ENCODE peak calls at places on chromosomes 3 and 15, in four cellular contexts. I, E, F and J are unnamed samples.

GRCh38 chr15:101135532-101136166 is 116.2 kb downstream of the CHSY1 start:
- DNase-seq in I (no peak), E (peak), F (no peak), J (no peak)

GRCh38 chr3:22585504-22585903 is 617.6 kb upstream of the UBE2E2 start:
- DNase-seq in I (no peak), E (no peak), F (no peak), J (no peak)

GRCh38 chr3:32335365-32336122 is 56.1 kb upstream of the CMTM7 start:
- DNase-seq in I (no peak), E (no peak), F (no peak), J (no peak)

GRCh38 chr3:128946411-128946810 is 47.5 kb downstream of the CFAP92 start:
- DNase-seq in I (no peak), E (no peak), F (no peak), J (no peak)

GRCh38 chr15:31867536-31868442 is 162.5 kb upstream of the CHRNA7 start:
- DNase-seq in I (peak), E (peak), F (peak), J (peak)

GRCh38 chr15:73329501-73330200 is 39.1 kb downstream of the HCN4 start:
- DNase-seq in I (no peak), E (no peak), F (no peak), J (no peak)

GRCh38 chr3:108322352-108322751 is 26.0 kb downstream of the HHLA2 start:
- DNase-seq in I (no peak), E (no peak), F (no peak), J (no peak)

GRCh38 chr15:80031841-80032240 is 27.6 kb upstream of the ZFAND6 start:
- DNase-seq in I (no peak), E (no peak), F (no peak), J (no peak)

GRCh38 chr15:50353251-50353998 is 1.6 kb downstream of the GABPB1 start:
- DNase-seq in I (no peak), E (no peak), F (no peak), J (no peak)

GRCh38 chr3:30655187-30655812 is 48.9 kb downstream of the TGFBR2 start:
- DNase-seq in I (no peak), E (peak), F (no peak), J (no peak)

GRCh38 chr3:112333386-112334334 is 704 bp downstream of the CD200 start:
- DNase-seq in I (no peak), E (no peak), F (no peak), J (peak)

GRCh38 chr3:56855856-56856538 is 54.2 kb upstream of the ARHGEF3 start:
- DNase-seq in I (no peak), E (no peak), F (peak), J (peak)

GRCh38 chr3:81496407-81497104 is 264.9 kb downstream of the GBE1 start:
- DNase-seq in I (no peak), E (no peak), F (no peak), J (peak)

GRCh38 chr15:70812827-70813364 is 41.1 kb downstream of the LARP6 start:
- DNase-seq in I (no peak), E (no peak), F (no peak), J (no peak)

GRCh38 chr3:129605593-129606521 is 619 bp downstream of the PLXND1 start:
- DNase-seq in I (no peak), E (no peak), F (no peak), J (no peak)

GRCh38 chr3:23629181-23629893 is 176.4 kb upstream of the UBE2E1 start:
- DNase-seq in I (no peak), E (no peak), F (no peak), J (no peak)

GRCh38 chr3:25911525-25912295 is 121.8 kb downstream of the OXSM start:
- DNase-seq in I (no peak), E (no peak), F (no peak), J (no peak)

GRCh38 chr15:37229855-37230254 is 129.5 kb upstream of the MEIS2 start:
- DNase-seq in I (no peak), E (no peak), F (no peak), J (no peak)

GRCh38 chr3:101902041-101902440 is 52.7 kb downstream of the NFKBIZ start:
- DNase-seq in I (no peak), E (no peak), F (no peak), J (no peak)

GRCh38 chr15:76012021-76012551 is at the start of gene NRG4:
- DNase-seq in I (no peak), E (no peak), F (no peak), J (no peak)

GRCh38 chr3:12982619-12983101 is 90.6 kb downstream of the IQSEC1 start:
- DNase-seq in I (no peak), E (no peak), F (no peak), J (no peak)

GRCh38 chr15:39556461-39556860 is 24.4 kb upstream of the THBS1 start:
- DNase-seq in I (no peak), E (no peak), F (no peak), J (no peak)

GRCh38 chr15:39553947-39554731 is 26.7 kb upstream of the THBS1 start:
- DNase-seq in I (no peak), E (peak), F (no peak), J (no peak)

GRCh38 chr15:39552546-39552945 is 28.3 kb upstream of the THBS1 start:
- DNase-seq in I (no peak), E (no peak), F (no peak), J (no peak)

GRCh38 chr15:39555885-39556284 is 25.0 kb upstream of the THBS1 start:
- DNase-seq in I (no peak), E (no peak), F (no peak), J (peak)

GRCh38 chr15:39554746-39555387 is 26.0 kb upstream of the THBS1 start:
- DNase-seq in I (no peak), E (no peak), F (no peak), J (no peak)
- TF ChIP-seq JUNB in I (no peak), E (no peak), F (no peak), J (no peak)

GRCh38 chr15:68632101-68632500 is 53.3 kb downstream of the CORO2B start:
- DNase-seq in I (no peak), E (no peak), F (no peak), J (no peak)

GRCh38 chr15:68630836-68631235 is 52.0 kb downstream of the CORO2B start:
- DNase-seq in I (no peak), E (no peak), F (no peak), J (no peak)

GRCh38 chr15:68629519-68630204 is 50.9 kb downstream of the CORO2B start:
- DNase-seq in I (no peak), E (no peak), F (no peak), J (no peak)

GRCh38 chr15:68631621-68632051 is 52.8 kb downstream of the CORO2B start:
- DNase-seq in I (no peak), E (no peak), F (no peak), J (peak)

DNA sequence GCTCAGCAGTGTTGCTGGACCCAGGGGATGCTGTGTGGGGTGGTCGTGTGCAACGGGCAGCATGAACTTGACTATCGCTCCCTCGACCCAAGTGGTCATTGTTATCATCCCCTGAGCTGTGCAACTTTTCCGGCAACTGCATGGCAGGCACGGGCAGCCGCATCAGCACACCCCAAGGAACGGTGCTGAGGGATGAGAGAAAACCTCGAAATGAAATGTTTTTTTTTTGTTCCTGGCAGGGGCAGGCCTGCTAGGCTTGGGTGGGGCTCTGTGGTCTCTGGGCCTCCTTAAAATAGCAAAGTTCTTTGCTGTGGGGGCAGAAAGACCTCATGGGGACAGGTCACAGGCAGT is 51.4 kb downstream of the CORO2B start:
- DNase-seq in I (no peak), E (no peak), F (no peak), J (no peak)
- TF ChIP-seq POLR2AphosphoS5 in I (no peak), E (no peak), F (no peak), J (no peak)

GRCh38 chr3:114827495-114827894 is 319.6 kb downstream of the ZBTB20 start:
- DNase-seq in I (peak), E (peak), F (peak), J (peak)
- TF ChIP-seq JUNB in I (no peak), E (no peak), F (no peak), J (no peak)

GRCh38 chr3:122004123-122004522 is 17.9 kb downstream of the ILDR1 start:
- DNase-seq in I (no peak), E (no peak), F (no peak), J (no peak)

GRCh38 chr3:122003596-122003995 is 18.5 kb downstream of the ILDR1 start:
- DNase-seq in I (no peak), E (no peak), F (no peak), J (no peak)

GRCh38 chr3:122005033-122005565 is 16.9 kb downstream of the ILDR1 start:
- DNase-seq in I (peak), E (peak), F (no peak), J (peak)

GRCh38 chr3:122001892-122002291 is 20.2 kb downstream of the ILDR1 start:
- DNase-seq in I (no peak), E (no peak), F (no peak), J (no peak)

DNA sequence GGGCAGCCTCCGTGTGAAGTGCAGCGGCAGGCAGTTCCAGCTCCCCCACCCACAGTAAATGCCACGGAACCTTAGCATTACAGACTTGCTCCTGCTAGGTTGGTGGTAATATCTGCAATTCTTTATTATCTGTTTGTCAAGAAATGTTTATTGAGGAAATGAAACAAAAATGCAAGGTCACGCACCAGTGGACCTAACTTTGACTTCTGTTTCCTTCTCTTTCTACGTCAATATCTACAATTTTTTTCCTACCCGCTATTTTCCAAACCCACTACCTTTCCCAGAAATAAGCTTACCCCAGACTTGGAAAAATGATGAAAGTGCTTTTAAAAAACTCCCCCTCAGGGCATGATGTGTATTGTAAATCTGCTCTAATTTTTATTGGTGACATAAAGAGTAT is 18.9 kb downstream of the ILDR1 start:
- DNase-seq in I (no peak), E (no peak), F (no peak), J (no peak)
- TF ChIP-seq POLR2AphosphoS5 in I (no peak), E (no peak), F (no peak), J (no peak)

DNA sequence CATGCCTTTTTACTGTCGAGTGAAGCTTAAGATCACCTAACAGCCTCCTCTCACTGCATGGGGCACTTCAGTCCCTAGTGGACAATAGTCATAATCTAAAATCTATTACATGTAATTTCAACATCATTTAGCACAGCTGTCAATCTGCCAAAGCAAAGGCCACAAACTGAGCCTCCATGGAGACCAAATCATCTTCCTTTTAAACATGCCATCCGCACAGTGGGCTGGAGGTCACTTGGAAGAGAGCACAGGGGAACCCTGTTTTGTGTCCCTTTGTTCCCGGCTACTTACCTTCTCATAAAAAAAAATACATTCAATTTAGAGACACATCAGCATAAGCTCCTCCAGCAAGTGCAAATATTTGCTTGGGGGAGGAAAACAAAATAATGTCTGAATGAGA is 167.3 kb downstream of the SQOR start:
- DNase-seq in I (no peak), E (no peak), F (peak), J (no peak)
- TF ChIP-seq JUNB in I (no peak), E (no peak), F (no peak), J (no peak)